ENCODE peak calls at places on chromosomes 12 and 14, in four cellular contexts. B is stimulated activated CD4-positive, alpha-beta T cell treated with anti-CD3 and anti-CD28 coated beads, TNF-alpha, amount 100 ng/mL, for 48 hours; P is HuH-7.5; R is colonic mucosa. H is an unnamed sample.

GRCh38 chr12:89353188-89353822 is 1.0 kb upstream of the DUSP6 start:
- DNase-seq in R (peak), B (no peak), P (peak), H (peak)

GRCh38 chr14:63478437-63478852 is 64.7 kb downstream of the PPP2R5E start:
- DNase-seq in B (no peak), P (no peak), R (no peak), H (no peak)

GRCh38 chr12:3035815-3036702 is 41.1 kb upstream of the TSPAN9 start:
- DNase-seq in R (no peak), B (no peak), P (no peak), H (no peak)

GRCh38 chr12:38880288-38880687 is 25.1 kb downstream of the CPNE8 start:
- DNase-seq in R (no peak), B (no peak), P (peak), H (no peak)

GRCh38 chr12:60308366-60309000 is 712.7 kb downstream of the SLC16A7 start:
- DNase-seq in R (no peak), B (no peak), P (no peak), H (no peak)

GRCh38 chr12:29066061-29066588 is 83.0 kb upstream of the FAR2 start:
- DNase-seq in R (no peak), P (no peak), B (no peak), H (no peak)

GRCh38 chr12:94872007-94872653 is 131.4 kb downstream of the NDUFA12 start:
- DNase-seq in P (no peak), B (no peak), R (no peak), H (no peak)

GRCh38 chr12:44589697-44590096 is 286.4 kb downstream of the NELL2 start:
- DNase-seq in R (no peak), B (no peak), P (no peak), H (no peak)

GRCh38 chr14:92121207-92121669 is 268 bp downstream of the NDUFB1 start:
- DNase-seq in R (no peak), P (peak), B (no peak), H (peak)

GRCh38 chr12:74537126-74537706 is 419 bp upstream of the ATXN7L3B start:
- DNase-seq in P (peak), R (no peak), B (no peak), H (no peak)

GRCh38 chr14:61452452-61452851 is 131.1 kb downstream of the PRKCH start:
- DNase-seq in B (peak), R (no peak), P (no peak), H (no peak)

GRCh38 chr14:72810201-72810600 is 83.7 kb downstream of the DPF3 start:
- DNase-seq in P (no peak), B (peak), R (no peak), H (no peak)

GRCh38 chr12:107580750-107581529 is 104.7 kb upstream of the PWP1 start:
- DNase-seq in P (no peak), B (no peak), R (no peak), H (no peak)

GRCh38 chr14:24231263-24232120 is 675 bp downstream of the NEDD8 start:
- DNase-seq in R (no peak), P (no peak), B (no peak), H (no peak)

H was measured in mucosa of descending colon.